ENCODE peak calls at places on chromosomes 13 and 19, in four cellular contexts. K, H, B and X are unnamed samples. For H3K36me3 and H3K27me3, the result is how much of the 10 kb centered on the place peaks cover.

GRCh38 chr19:11678504-11678903 is 60.2 kb downstream of the ZNF823 start:
- DNase-seq in B (no peak), K (no peak), H (no peak), X (no peak)

GRCh38 chr13:97268772-97269171 is 46.6 kb downstream of the MBNL2 start:
- DNase-seq in K (no peak), B (no peak), H (no peak), X (no peak)

GRCh38 chr13:95156208-95156607 is 145.0 kb downstream of the ABCC4 start:
- DNase-seq in H (peak), B (no peak), K (no peak), X (no peak)

GRCh38 chr19:1847684-1848398 is 442 bp downstream of the REXO1 start:
- DNase-seq in K (no peak), H (peak), B (peak), X (peak)

GRCh38 chr13:108496364-108497215 is 132.8 kb upstream of the MYO16 start:
- DNase-seq in K (no peak), H (no peak), B (no peak), X (peak)

GRCh38 chr19:11506101-11506555 is 489 bp upstream of the ZNF653 start:
- DNase-seq in H (no peak), B (peak), K (no peak), X (no peak)

GRCh38 chr13:109628251-109628699 is 158.1 kb downstream of the IRS2 start:
- DNase-seq in H (peak), K (no peak), B (no peak), X (no peak)

GRCh38 chr13:45768668-45769067 is 66.5 kb downstream of the CBY2 start:
- DNase-seq in H (no peak), B (no peak), K (no peak), X (no peak)

GRCh38 chr19:5451494-5451893 is 3.7 kb upstream of the ZNRF4 start:
- DNase-seq in B (no peak), K (no peak), H (no peak), X (no peak)

GRCh38 chr19:46722421-46723022 is 5.6 kb upstream of the PRKD2 start:
- DNase-seq in B (no peak), K (no peak), H (no peak), X (peak)

GRCh38 chr13:34627499-34627898 is 314.6 kb upstream of the NBEA start:
- DNase-seq in K (no peak), H (no peak), B (no peak), X (no peak)

GRCh38 chr19:12139309-12139708 is 841 bp downstream of the ZNF20 start:
- DNase-seq in H (no peak), K (no peak), B (no peak), X (no peak)

GRCh38 chr19:41746593-41747227 is 8.6 kb upstream of the CEACAM6 start:
- DNase-seq in B (peak), H (peak), K (peak), X (peak)

GRCh38 chr19:30664358-30665058 is 292.3 kb downstream of the ZNF536 start:
- DNase-seq in B (peak), H (peak), K (no peak), X (peak)

GRCh38 chr19:4502282-4503223 is 15.7 kb downstream of the PLIN4 start:
- DNase-seq in B (peak), H (no peak), K (no peak), X (peak)

GRCh38 chr19:24054044-24054935 is 32.7 kb upstream of the ZNF254 start:
- DNase-seq in B (no peak), H (peak), K (no peak), X (no peak)

GRCh38 chr19:24055548-24055947 is 31.4 kb upstream of the ZNF254 start:
- DNase-seq in H (no peak), B (no peak), K (no peak), X (no peak)

GRCh38 chr19:24051516-24051915 is 35.5 kb upstream of the ZNF254 start:
- DNase-seq in B (no peak), K (no peak), H (no peak), X (no peak)

GRCh38 chr19:24053601-24054000 is 33.4 kb upstream of the ZNF254 start:
- DNase-seq in B (no peak), H (no peak), K (no peak), X (no peak)

GRCh38 chr19:24052811-24053210 is 34.2 kb upstream of the ZNF254 start:
- DNase-seq in K (no peak), B (no peak), H (no peak), X (no peak)
- H3K36me3 ChIP-seq in K (half or more), B (half or more), H (half or more), X (under half)

GRCh38 chr13:27942972-27943371 is 23.2 kb downstream of the PDX1 start:
- DNase-seq in B (no peak), H (no peak), K (no peak), X (no peak)

DNA sequence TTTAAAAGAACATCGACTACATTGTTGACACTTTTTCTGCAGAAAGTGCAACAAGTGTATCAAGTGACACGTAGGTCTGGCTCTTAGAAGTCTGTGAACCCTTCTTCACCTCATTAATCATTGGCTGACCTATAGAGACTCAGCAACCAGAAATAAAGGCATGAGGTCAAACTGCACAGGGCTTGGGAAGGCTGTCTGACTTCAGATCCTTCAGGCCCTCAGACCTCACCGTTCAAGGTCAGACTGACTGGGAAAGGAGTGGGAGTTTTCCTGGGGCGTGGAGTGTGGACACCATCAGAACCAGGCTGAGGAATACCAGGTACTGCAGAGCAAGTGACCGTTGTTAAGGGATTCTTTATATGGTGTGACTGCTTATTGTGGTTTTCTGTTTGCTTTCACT is 24.2 kb downstream of the PDX1 start:
- DNase-seq in H (no peak), K (no peak), B (no peak), X (no peak)
- H3K27me3 ChIP-seq in H (under half), K (under half), B (under half), X (under half)

GRCh38 chr19:15222738-15223648 is 9.3 kb downstream of the EPHX3 start:
- DNase-seq in K (peak), H (peak), B (peak), X (peak)
- H3K4me3 ChIP-seq in K (peak), H (peak), B (peak), X (peak)

GRCh38 chr19:49913720-49914119 is 15.3 kb upstream of the ATF5 start:
- DNase-seq in B (no peak), H (no peak), K (no peak), X (no peak)
- H3K36me3 ChIP-seq in B (under half), H (under half), K (under half), X (under half)

GRCh38 chr19:35034005-35034502 is 3.8 kb downstream of the SCN1B start:
- DNase-seq in H (no peak), B (no peak), K (no peak), X (no peak)
- H3K27me3 ChIP-seq in H (under half), B (under half), K (under half), X (under half)

GRCh38 chr13:40774672-40775071 is 3.7 kb upstream of the MRPS31 start:
- DNase-seq in B (no peak), H (no peak), K (no peak), X (no peak)
- H3K4me3 ChIP-seq in B (no peak), H (no peak), K (no peak), X (no peak)

GRCh38 chr19:34215006-34215665 is 39.2 kb upstream of the GARRE1 start:
- DNase-seq in K (no peak), B (no peak), H (no peak), X (no peak)
- H3K36me3 ChIP-seq in K (under half), B (half or more), H (under half), X (under half)

DNA sequence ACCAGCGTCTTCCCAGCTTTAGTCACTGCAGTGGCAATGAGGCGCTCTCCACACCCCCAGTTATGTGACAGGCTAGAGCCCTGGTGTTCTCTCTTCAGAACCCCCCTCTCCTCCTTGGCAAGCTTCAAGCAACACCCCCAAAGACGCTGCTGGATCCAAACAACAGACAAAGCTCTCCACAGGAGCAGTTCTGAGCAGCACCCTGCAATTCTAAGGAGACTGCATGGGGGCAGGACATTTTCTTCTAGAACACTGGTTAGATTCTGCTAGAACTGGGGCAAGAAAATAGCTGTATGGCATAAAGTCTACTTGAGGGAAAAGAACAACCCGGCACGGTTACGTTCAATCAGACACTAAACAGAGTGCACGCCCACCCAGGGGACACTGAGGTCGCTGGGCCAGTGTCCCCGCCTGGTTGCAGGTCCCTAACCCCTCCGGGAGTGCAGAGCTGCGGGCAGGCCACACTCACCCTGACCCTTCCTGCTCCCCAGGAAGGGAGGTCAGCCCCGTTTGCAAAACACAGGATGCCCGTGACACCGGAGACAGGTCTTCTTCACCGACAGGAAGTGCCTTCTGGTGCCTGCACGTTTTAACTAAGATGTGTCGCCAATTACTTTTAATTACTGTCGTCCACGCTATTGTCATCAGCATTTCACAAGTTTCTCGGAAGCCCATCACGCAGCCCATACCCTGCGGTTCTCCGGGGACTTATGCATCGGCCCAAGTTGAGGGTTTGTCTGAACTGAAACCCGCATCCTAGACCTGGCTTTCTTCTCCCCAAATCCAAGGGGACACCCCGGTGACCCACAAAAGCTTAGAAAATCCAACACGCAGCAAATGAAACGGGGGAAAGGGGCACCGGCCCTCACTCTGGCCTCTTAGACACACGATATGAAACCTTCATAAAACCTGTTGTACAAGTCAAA is 943 bp downstream of the GJB6 start:
- DNase-seq in B (no peak), K (no peak), H (no peak), X (peak)
- H3K27me3 ChIP-seq in B (under half), K (under half), H (under half), X (half or more)